ENCODE peak calls at places on chromosome 3, in six cellular contexts. O is HepG2, X is H1, P is SK-N-SH, R is GM12878, D is K562. L is an unnamed sample.

GRCh38 chr3:190533511-190534282 is 19.8 kb downstream of the IL1RAP start:
- DNase-seq in O (no peak), X (no peak), P (no peak), R (no peak), D (no peak), L (peak; percentile 82)

GRCh38 chr3:139935866-139936817 is 1.2 kb downstream of the CLSTN2 start:
- DNase-seq in O (no peak), X (no peak), P (peak; percentile 70), R (no peak), D (no peak), L (no peak)

GRCh38 chr3:123088360-123088759 is 21.5 kb downstream of the PDIA5 start:
- DNase-seq in O (no peak), X (no peak), P (no peak), R (no peak), D (no peak), L (no peak)

GRCh38 chr3:53842436-53843194 is 3.6 kb downstream of the CHDH start:
- DNase-seq in O (peak; percentile 100), X (no peak), P (no peak), R (no peak), D (no peak), L (peak; percentile 8)

GRCh38 chr3:159816507-159816906 is 172.1 kb upstream of the IL12A start:
- DNase-seq in O (no peak), X (no peak), P (no peak), R (no peak), D (no peak), L (no peak)

GRCh38 chr3:188092648-188093047 is 61.3 kb upstream of the LPP start:
- DNase-seq in O (no peak), X (no peak), P (no peak), R (no peak), D (no peak), L (no peak)

GRCh38 chr3:32421991-32422859 is 30.6 kb downstream of the CMTM7 start:
- DNase-seq in O (no peak), X (no peak), P (peak; percentile 43), R (no peak), D (no peak), L (peak; percentile 10)

GRCh38 chr3:132245547-132245946 is 71.7 kb upstream of the ACP3 start:
- DNase-seq in O (no peak), X (no peak), P (no peak), R (no peak), D (no peak), L (no peak)

GRCh38 chr3:55795736-55796135 is 308.6 kb upstream of the WNT5A start:
- DNase-seq in O (peak; percentile 22), X (no peak), P (no peak), R (no peak), D (no peak), L (no peak)

GRCh38 chr3:55885721-55886120 is 398.6 kb upstream of the WNT5A start:
- DNase-seq in O (no peak), X (no peak), P (no peak), R (no peak), D (no peak), L (no peak)

GRCh38 chr3:69510481-69511031 is 124.7 kb upstream of the FRMD4B start:
- DNase-seq in O (no peak), X (no peak), P (no peak), R (no peak), D (no peak), L (no peak)

DNA sequence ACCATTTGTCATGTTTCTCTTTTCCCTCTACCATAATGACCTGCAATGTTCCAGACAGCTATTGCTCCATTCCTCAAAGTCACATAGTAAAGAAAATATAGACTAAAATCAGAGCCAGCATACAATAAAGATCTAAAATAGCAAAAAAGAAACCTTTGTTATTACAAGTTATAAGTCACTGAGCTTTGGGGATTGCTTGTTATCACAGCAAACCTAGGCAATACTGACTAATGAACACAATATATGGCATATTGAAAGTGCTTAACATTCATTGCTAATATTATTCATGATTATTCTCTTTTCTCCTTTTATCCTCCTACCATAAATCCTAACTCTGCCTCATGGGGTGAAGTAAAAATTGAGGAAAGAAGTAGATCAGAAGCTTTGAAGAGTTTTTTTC is 27.4 kb upstream of the TIPARP start:
- DNase-seq in O (no peak), X (no peak), P (no peak), R (no peak), D (no peak), L (no peak)
- TF ChIP-seq CHD2 in O (no peak), X (no peak), P (no peak), R (no peak), D (no peak), L (no peak)

GRCh38 chr3:73295511-73296257 is 234.2 kb downstream of the EBLN2 start:
- DNase-seq in O (no peak), X (no peak), P (no peak), R (no peak), D (no peak), L (no peak)
- H3K4me2 ChIP-seq in O (no peak overlapping the region), X (no peak overlapping the region), P (no peak overlapping the region), R (no peak overlapping the region), D (no peak overlapping the region), L (no peak overlapping the region)

DNA sequence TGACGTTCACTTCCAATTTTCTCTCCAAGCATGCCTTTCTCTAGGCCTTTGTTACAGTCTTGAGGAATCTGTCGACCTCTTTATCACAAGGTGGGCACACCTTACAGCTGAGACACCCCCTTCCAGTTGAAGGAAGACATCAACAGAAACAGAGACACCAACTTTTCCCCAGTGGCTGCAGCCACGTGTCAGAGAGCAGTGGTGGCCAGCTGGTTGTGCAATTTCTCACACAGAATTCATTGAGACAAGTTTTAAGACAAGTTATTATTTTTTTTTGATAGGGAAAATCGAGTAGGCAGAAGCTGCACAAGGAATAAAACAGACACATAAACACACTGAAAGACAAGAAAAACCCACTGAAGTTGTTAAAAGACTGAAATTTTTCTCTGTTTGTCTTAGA is 436.7 kb upstream of the MDFIC2 start:
- DNase-seq in O (no peak), X (no peak), P (no peak), R (no peak), D (no peak), L (no peak)
- TF ChIP-seq CHD2 in O (no peak), X (no peak), P (no peak), R (no peak), D (no peak), L (no peak)

GRCh38 chr3:10512687-10513086 is 7.3 kb upstream of the ATP2B2 start:
- DNase-seq in O (no peak), X (no peak), P (no peak), R (no peak), D (no peak), L (no peak)
- H3K4me2 ChIP-seq in O (no peak overlapping the region), X (no peak overlapping the region), P (no peak overlapping the region), R (no peak overlapping the region), D (no peak overlapping the region), L (no peak overlapping the region)

DNA sequence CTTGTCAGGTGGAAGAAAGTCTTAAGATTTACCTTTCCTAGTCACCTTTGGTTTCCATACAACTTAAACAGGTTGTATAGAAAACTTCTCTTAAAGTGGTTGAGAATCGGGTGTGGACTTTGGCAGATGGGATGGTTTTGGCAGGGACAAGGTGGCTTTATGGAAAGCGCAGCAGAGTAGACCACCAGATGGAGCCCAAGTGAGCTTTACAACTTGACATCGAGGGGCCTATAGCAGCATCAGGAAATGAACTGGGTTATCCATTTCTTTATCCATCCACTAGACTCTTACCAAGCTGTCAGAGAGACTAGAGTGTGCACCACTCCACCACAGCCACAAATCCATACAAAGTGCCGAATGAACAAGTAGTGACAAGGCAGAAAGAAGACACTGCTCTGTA is 85.3 kb upstream of the MBNL1 start:
- DNase-seq in O (peak; percentile 54), X (no peak), P (peak; percentile 34), R (no peak), D (peak; percentile 88), L (no peak)
- TF ChIP-seq CHD2 in O (no peak), X (no peak), P (no peak), R (no peak), D (no peak), L (no peak)

DNA sequence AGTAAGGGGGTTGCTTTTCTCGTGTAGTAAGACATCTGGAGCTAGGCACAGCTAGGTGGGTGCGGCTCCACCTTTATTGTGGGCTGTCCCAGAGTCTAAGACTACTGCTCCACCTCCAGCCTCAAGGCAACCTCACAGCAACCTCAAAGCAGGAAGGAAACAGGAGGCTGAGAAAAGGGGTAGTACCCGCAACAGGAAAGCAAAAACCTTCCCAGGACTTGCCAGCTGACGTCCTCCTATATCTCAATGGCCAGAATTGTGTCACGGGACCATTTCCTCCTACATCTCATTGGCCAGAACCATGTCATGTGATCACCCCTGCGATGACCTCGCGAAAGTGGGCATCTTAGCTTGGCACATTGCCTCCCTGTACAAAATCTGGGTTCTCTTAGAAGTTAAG is 4.3 kb upstream of the GPR160 start:
- DNase-seq in O (no peak), X (no peak), P (no peak), R (no peak), D (no peak), L (no peak)
- H3K4me2 ChIP-seq in O (peak overlapping the region; percentile 39), X (no peak overlapping the region), P (no peak overlapping the region), R (peak overlapping the region; percentile 7), D (no peak overlapping the region), L (no peak overlapping the region)

GRCh38 chr3:14237431-14237830 is 58.8 kb downstream of the LSM3 start:
- DNase-seq in O (no peak), X (no peak), P (no peak), R (no peak), D (no peak), L (no peak)

GRCh38 chr3:14235896-14236295 is 57.3 kb downstream of the LSM3 start:
- DNase-seq in O (no peak), X (no peak), P (no peak), R (no peak), D (no peak), L (no peak)

GRCh38 chr3:14234197-14235002 is 55.8 kb downstream of the LSM3 start:
- DNase-seq in O (peak; percentile 16), X (no peak), P (no peak), R (no peak), D (peak; percentile 73), L (no peak)

GRCh38 chr3:14238356-14238755 is 59.7 kb downstream of the LSM3 start:
- DNase-seq in O (no peak), X (no peak), P (no peak), R (no peak), D (no peak), L (no peak)

GRCh38 chr3:14235003-14235876 is 56.6 kb downstream of the LSM3 start:
- DNase-seq in O (no peak), X (no peak), P (no peak), R (no peak), D (peak; percentile 72), L (no peak)
- TF ChIP-seq CHD2 in O (no peak), X (no peak), P (no peak), R (no peak), D (no peak), L (no peak)

GRCh38 chr3:8929860-8930259 is 33.4 kb downstream of the RAD18 start:
- DNase-seq in O (no peak), X (no peak), P (no peak), R (no peak), D (no peak), L (no peak)
- H3K4me2 ChIP-seq in O (no peak overlapping the region), X (no peak overlapping the region), P (no peak overlapping the region), R (no peak overlapping the region), D (no peak overlapping the region), L (no peak overlapping the region)